ENCODE peak calls at places on chromosomes 11 and 22, in ten cellular contexts. B, A, I, V, J, F, K, W, D and S are unnamed samples.

GRCh38 chr11:93225642-93226041 is 27.9 kb upstream of the SLC36A4 start:
- DNase-seq in W (no peak), I (no peak), J (no peak), F (no peak), A (peak; percentile 38), V (no peak), K (no peak), D (no peak), B (no peak), S (peak; percentile 18)

GRCh38 chr22:47278655-47279054 is 516.2 kb downstream of the TBC1D22A start:
- DNase-seq in W (no peak), D (no peak), B (no peak), V (no peak), A (no peak), I (no peak), J (no peak), F (no peak), K (no peak), S (no peak)

GRCh38 chr11:68843703-68844312 is 2.1 kb upstream of the CPT1A start:
- DNase-seq in V (peak; percentile 59), D (peak; percentile 57), K (peak; percentile 45), I (peak; percentile 92), A (no peak), F (peak; percentile 91), W (no peak), J (peak; percentile 92), B (peak; percentile 32), S (peak; percentile 88)

GRCh38 chr11:106524446-106524845 is 447.0 kb downstream of the AASDHPPT start:
- DNase-seq in B (no peak), I (no peak), J (no peak), F (no peak), D (no peak), V (no peak), K (no peak), A (no peak), W (no peak), S (no peak)

GRCh38 chr11:4086584-4087353 is 7.8 kb upstream of the RRM1 start:
- DNase-seq in W (no peak), F (no peak), J (no peak), D (no peak), B (no peak), K (no peak), I (no peak), V (no peak), A (no peak), S (no peak)

GRCh38 chr11:127919206-127920000 is 668.0 kb downstream of the ETS1 start:
- DNase-seq in I (peak; percentile 18), V (no peak), A (peak; percentile 93), K (no peak), W (no peak), B (peak; percentile 95), D (no peak), J (no peak), F (no peak), S (no peak)

GRCh38 chr11:68757711-68758110 is 6.4 kb upstream of the TESMIN start:
- DNase-seq in A (no peak), B (no peak), V (no peak), I (no peak), D (no peak), K (no peak), J (no peak), F (no peak), W (no peak), S (no peak)

GRCh38 chr11:78147807-78148206 is 8.4 kb upstream of the ALG8 start:
- DNase-seq in A (no peak), D (no peak), K (no peak), B (no peak), I (no peak), V (no peak), J (no peak), F (no peak), W (no peak), S (no peak)

GRCh38 chr11:121105063-121105480 is 4.0 kb downstream of the TECTA start:
- DNase-seq in A (peak; percentile 6), K (no peak), F (no peak), I (no peak), J (no peak), D (no peak), W (no peak), B (no peak), V (peak; percentile 62), S (no peak)

GRCh38 chr11:124310746-124311145 is 3.0 kb downstream of the OR8D1 start:
- DNase-seq in F (no peak), D (no peak), A (peak; percentile 7), K (no peak), W (no peak), B (peak; percentile 51), I (no peak), J (no peak), V (no peak), S (no peak)

GRCh38 chr11:12071574-12071973 is 38.8 kb upstream of the MICAL2 start:
- DNase-seq in D (no peak), F (no peak), V (no peak), I (no peak), J (no peak), K (no peak), B (no peak), W (no peak), A (no peak), S (no peak)

GRCh38 chr11:62542111-62542745 is 4.4 kb downstream of the AHNAK start:
- DNase-seq in W (no peak), K (no peak), V (no peak), I (no peak), B (no peak), D (no peak), F (no peak), J (no peak), A (no peak), S (no peak)

GRCh38 chr11:94154095-94154856 is 25.6 kb downstream of the PANX1 start:
- DNase-seq in F (no peak), W (no peak), J (no peak), B (no peak), I (no peak), D (no peak), K (no peak), A (peak; percentile 31), V (no peak), S (no peak)

GRCh38 chr22:35454416-35455054 is 54.6 kb downstream of the MCM5 start:
- DNase-seq in W (no peak), D (peak; percentile 36), V (no peak), B (no peak), I (no peak), A (no peak), K (no peak), J (no peak), F (no peak), S (no peak)
- TF ChIP-seq CTCF in W (no peak), D (peak; percentile 40), V (no peak), B (no peak), I (no peak), A (no peak), K (no peak), J (no peak), F (no peak), S (peak; percentile 7)

GRCh38 chr22:46125816-46126770 is 24.2 kb upstream of the PPARA start:
- DNase-seq in K (no peak), D (no peak), I (no peak), V (no peak), B (no peak), J (no peak), A (no peak), F (no peak), W (no peak), S (no peak)

GRCh38 chr22:46129390-46130041 is 20.8 kb upstream of the PPARA start:
- DNase-seq in I (no peak), V (peak; percentile 72), J (peak; percentile 26), A (no peak), F (peak; percentile 65), W (no peak), D (no peak), B (no peak), K (no peak), S (peak; percentile 52)

GRCh38 chr22:46128606-46129005 is 21.7 kb upstream of the PPARA start:
- DNase-seq in B (no peak), K (no peak), F (no peak), A (no peak), V (no peak), J (no peak), D (no peak), W (no peak), I (no peak), S (no peak)

GRCh38 chr22:46126853-46127385 is 23.4 kb upstream of the PPARA start:
- DNase-seq in D (no peak), J (no peak), K (no peak), I (no peak), F (no peak), V (no peak), A (no peak), B (no peak), W (no peak), S (no peak)

GRCh38 chr22:46127556-46127955 is 22.8 kb upstream of the PPARA start:
- DNase-seq in D (no peak), I (no peak), J (no peak), A (no peak), V (no peak), W (no peak), F (no peak), K (no peak), B (no peak), S (no peak)
- TF ChIP-seq CTCF in D (no peak), I (no peak), J (no peak), A (no peak), V (no peak), W (no peak), F (no peak), K (no peak), B (no peak), S (no peak)

GRCh38 chr11:133947298-133947905 is 9.4 kb downstream of the IGSF9B start:
- DNase-seq in I (peak; percentile 63), B (peak; percentile 52), F (peak; percentile 66), A (peak; percentile 40), J (no peak), K (peak; percentile 53), V (no peak), W (peak; percentile 79), D (peak; percentile 91), S (peak; percentile 24)
- TF ChIP-seq CTCF in I (no peak), B (peak; percentile 22), F (no peak), A (peak; percentile 34), J (peak; percentile 7), K (no peak), V (no peak), W (peak; percentile 83), D (peak; percentile 47), S (peak; percentile 13)

GRCh38 chr11:75813126-75813525 is 1.9 kb upstream of the UVRAG start:
- DNase-seq in F (no peak), K (no peak), V (no peak), D (no peak), J (no peak), A (no peak), B (no peak), W (no peak), I (no peak), S (peak; percentile 76)

GRCh38 chr11:75813622-75814039 is 1.4 kb upstream of the UVRAG start:
- DNase-seq in D (no peak), F (no peak), B (peak; percentile 23), J (no peak), A (peak; percentile 36), I (no peak), K (no peak), W (no peak), V (no peak), S (no peak)

GRCh38 chr11:75815345-75815983 is 454 bp downstream of the UVRAG start:
- DNase-seq in F (peak; percentile 38), B (peak; percentile 23), V (peak; percentile 56), I (peak; percentile 24), J (peak; percentile 60), D (no peak), W (no peak), K (peak; percentile 58), A (peak; percentile 25), S (peak; percentile 67)

GRCh38 chr11:75814369-75814685 is 683 bp upstream of the UVRAG start:
- DNase-seq in D (no peak), W (no peak), F (no peak), I (no peak), V (no peak), K (no peak), J (no peak), A (no peak), B (no peak), S (no peak)

GRCh38 chr11:75814686-75815344 is at the start of gene UVRAG:
- DNase-seq in A (peak; percentile 99), F (peak; percentile 96), W (peak; percentile 98), V (peak; percentile 99), K (peak; percentile 98), I (peak; percentile 98), J (peak; percentile 99), B (peak; percentile 99), D (peak; percentile 99), S (peak; percentile 99)
- TF ChIP-seq CTCF in A (peak; percentile 4), F (no peak), W (no peak), V (no peak), K (no peak), I (no peak), J (peak; percentile 29), B (no peak), D (no peak), S (no peak)